ENCODE peak calls at places on chromosome 21, in five cellular contexts. Q is DMS53; S is activated naive CD8-positive, alpha-beta T cell treated with anti-CD3 and anti-CD28 coated beads, Interleukin-2, amount 50 U/mL, for 24 hours; W is NT2/D1; Z is anterior cingulate cortex. E is an unnamed sample.

GRCh38 chr21:45499201-45499750 is 43.0 kb downstream of the SLC19A1 start:
- DNase-seq in Q (no peak), S (no peak), W (no peak), Z (no peak), E (no peak)

GRCh38 chr21:37868896-37869295 is 47.4 kb downstream of the KCNJ6 start:
- DNase-seq in Q (no peak), S (no peak), W (no peak), Z (no peak), E (no peak)

GRCh38 chr21:37658994-37659458 is 257.2 kb downstream of the KCNJ6 start:
- DNase-seq in Q (no peak), S (no peak), W (no peak), Z (no peak), E (no peak)

GRCh38 chr21:42685036-42685435 is 31.6 kb downstream of the PDE9A start:
- DNase-seq in Q (no peak), S (no peak), W (no peak), Z (peak), E (no peak)

GRCh38 chr21:32562426-32562825 is 22.9 kb downstream of the TCP10L start:
- DNase-seq in Q (no peak), S (peak), W (peak), Z (peak), E (no peak)

GRCh38 chr21:20943476-20944085 is 54.6 kb upstream of the NCAM2 start:
- DNase-seq in Q (no peak), S (no peak), W (no peak), Z (no peak), E (no peak)

GRCh38 chr21:43645414-43645891 is 13.8 kb downstream of the HSF2BP start:
- DNase-seq in Q (peak), S (peak), W (no peak), Z (peak), E (no peak)

GRCh38 chr21:35343046-35343816 is 294.1 kb upstream of the RUNX1 start:
- DNase-seq in Q (no peak), S (no peak), W (no peak), Z (no peak), E (no peak)

GRCh38 chr21:42127164-42128125 is 56.3 kb downstream of the UMODL1 start:
- DNase-seq in Q (peak), S (no peak), W (no peak), Z (no peak), E (no peak)

GRCh38 chr21:44527156-44527982 is 12.6 kb downstream of the KRTAP10-1 start:
- DNase-seq in Q (no peak), S (no peak), W (no peak), Z (no peak), E (no peak)

GRCh38 chr21:16330340-16331319 is 600.8 kb downstream of the USP25 start:
- DNase-seq in Q (peak), S (no peak), W (peak), Z (no peak), E (no peak)

GRCh38 chr21:45981641-45982255 is at the start of gene COL6A1:
- DNase-seq in Q (peak), S (peak), W (no peak), Z (no peak), E (no peak)

GRCh38 chr21:23452384-23453083 is 2154.7 kb downstream of the MRPL39 start:
- DNase-seq in Q (peak), S (peak), W (peak), Z (no peak), E (no peak)

GRCh38 chr21:41766883-41767605 is at the start of gene RIPK4:
- DNase-seq in Q (peak), S (peak), W (no peak), Z (no peak), E (no peak)

GRCh38 chr21:32578107-32578691 is 7.1 kb downstream of the TCP10L start:
- DNase-seq in Q (peak), S (peak), W (peak), Z (no peak), E (no peak)

GRCh38 chr21:17925900-17926299 is 106.7 kb upstream of the C21orf91 start:
- DNase-seq in Q (peak), S (no peak), W (peak), Z (no peak), E (no peak)

GRCh38 chr21:32459972-32460371 is 47.5 kb downstream of the EVA1C start:
- DNase-seq in Q (no peak), S (no peak), W (no peak), Z (no peak), E (no peak)

GRCh38 chr21:34598931-34599400 is 15.9 kb downstream of the RCAN1 start:
- DNase-seq in Q (peak), S (no peak), W (no peak), Z (no peak), E (no peak)

GRCh38 chr21:36480618-36481017 is 696 bp upstream of the CLDN14 start:
- DNase-seq in Q (no peak), S (no peak), W (no peak), Z (no peak), E (no peak)

GRCh38 chr21:39184050-39184980 is 1.1 kb upstream of the PSMG1 start:
- DNase-seq in Q (peak), S (no peak), W (no peak), Z (no peak), E (no peak)

GRCh38 chr21:39175154-39175553 is 8.1 kb downstream of the PSMG1 start:
- DNase-seq in Q (no peak), S (no peak), W (no peak), Z (no peak), E (no peak)

GRCh38 chr21:43984905-43985689 is 27.0 kb upstream of the TRAPPC10 start:
- DNase-seq in Q (no peak), S (no peak), W (no peak), Z (no peak), E (no peak)

GRCh38 chr21:32233055-32233546 is 45.7 kb downstream of the MIS18A start:
- DNase-seq in Q (no peak), S (no peak), W (peak), Z (no peak), E (no peak)

GRCh38 chr21:42258885-42259407 is 40.0 kb downstream of the ABCG1 start:
- DNase-seq in Q (no peak), S (no peak), W (no peak), Z (no peak), E (no peak)

GRCh38 chr21:23534833-23535232 is 2072.4 kb downstream of the MRPL39 start:
- DNase-seq in Q (no peak), S (no peak), W (no peak), Z (no peak), E (no peak)

GRCh38 chr21:25999935-26000582 is 170.5 kb downstream of the APP start:
- DNase-seq in Q (no peak), S (peak), W (no peak), Z (no peak), E (no peak)

GRCh38 chr21:28737671-28738279 is 254.9 kb downstream of the LTN1 start:
- DNase-seq in Q (peak), S (no peak), W (no peak), Z (no peak), E (no peak)

GRCh38 chr21:41328660-41329300 is 12.2 kb downstream of the FAM3B start:
- DNase-seq in Q (no peak), S (no peak), W (no peak), Z (no peak), E (no peak)

GRCh38 chr21:27219068-27219467 is 252.2 kb upstream of the ADAMTS5 start:
- DNase-seq in Q (peak), S (no peak), W (no peak), Z (no peak), E (no peak)

GRCh38 chr21:46454142-46454541 is 4.5 kb upstream of the DIP2A start:
- DNase-seq in Q (no peak), S (no peak), W (no peak), Z (no peak), E (no peak)

GRCh38 chr21:26007911-26008579 is 162.5 kb downstream of the APP start:
- DNase-seq in Q (peak), S (no peak), W (no peak), Z (no peak), E (no peak)

GRCh38 chr21:42567861-42568260 is 54.2 kb downstream of the SLC37A1 start:
- DNase-seq in Q (no peak), S (no peak), W (no peak), Z (no peak), E (no peak)

GRCh38 chr21:32335601-32336575 is 37.2 kb downstream of the MRAP start:
- DNase-seq in Q (no peak), S (no peak), W (no peak), Z (peak), E (peak)

GRCh38 chr21:33025106-33025470 is 647 bp upstream of the OLIG2 start:
- DNase-seq in Q (no peak), S (no peak), W (peak), Z (no peak), E (no peak)

GRCh38 chr21:29096619-29097018 is 23.2 kb upstream of the CCT8 start:
- DNase-seq in Q (no peak), S (no peak), W (no peak), Z (no peak), E (no peak)

GRCh38 chr21:26127918-26128317 is 42.7 kb downstream of the APP start:
- DNase-seq in Q (no peak), S (no peak), W (no peak), Z (no peak), E (no peak)